ENCODE peak calls at places on chromosomes 16 and 17, in five cellular contexts. S is mesenchymal stem cell, E is OCI-LY7, T is left ventricle myocardium inferior, J is heart left ventricle. N is an unnamed sample. For H3K36me3 and H3K9me3, the result is how much of the 10 kb centered on the place peaks cover.

GRCh38 chr17:40022961-40023541 is 7.8 kb downstream of the CSF3 start:
- DNase-seq in S (no peak), E (no peak), J (no peak), T (no peak), N (no peak)

GRCh38 chr16:711548-712320 is 3.2 kb upstream of the METRN start:
- DNase-seq in J (peak), T (peak), S (peak), E (peak), N (peak)

GRCh38 chr17:56831364-56832095 is 2.2 kb downstream of the C17orf67 start:
- DNase-seq in E (no peak), J (no peak), T (no peak), S (no peak), N (no peak)

GRCh38 chr17:41406205-41406604 is 8.8 kb upstream of the KRT31 start:
- DNase-seq in T (no peak), J (no peak), S (no peak), E (no peak), N (no peak)

GRCh38 chr17:62051053-62051452 is 14.0 kb downstream of the MED13 start:
- DNase-seq in T (no peak), J (no peak), E (no peak), S (no peak), N (no peak)

GRCh38 chr16:30853758-30854157 is 40.1 kb downstream of the BCL7C start:
- DNase-seq in J (no peak), E (no peak), T (no peak), S (no peak), N (no peak)

GRCh38 chr16:4347010-4347409 is 4.1 kb downstream of the PAM16 start:
- DNase-seq in S (peak), J (no peak), T (no peak), E (no peak), N (no peak)

GRCh38 chr17:48215583-48216139 is 108.1 kb downstream of the SNX11 start:
- DNase-seq in T (no peak), S (peak), J (no peak), E (no peak), N (peak)

GRCh38 chr16:28990375-28991040 is 5.7 kb downstream of the LAT start:
- DNase-seq in T (no peak), S (no peak), E (no peak), J (no peak), N (no peak)

GRCh38 chr17:81563861-81564586 is 11.9 kb upstream of the FAAP100 start:
- DNase-seq in J (no peak), T (no peak), E (no peak), S (peak), N (no peak)

GRCh38 chr17:8053600-8053999 is 14.7 kb downstream of the ALOX15B start:
- DNase-seq in S (no peak), J (no peak), T (no peak), E (no peak), N (no peak)

GRCh38 chr17:31493656-31494155 is 102.2 kb downstream of the RAB11FIP4 start:
- DNase-seq in J (no peak), S (no peak), E (no peak), T (no peak), N (no peak)

GRCh38 chr17:67666710-67667109 is 51.0 kb upstream of the NOL11 start:
- DNase-seq in J (no peak), S (no peak), E (no peak), T (no peak), N (no peak)

GRCh38 chr17:732788-733720 is 658 bp downstream of the TLCD3A start:
- DNase-seq in S (peak), T (peak), J (no peak), E (peak), N (peak)

GRCh38 chr17:45782889-45783592 is 1.1 kb upstream of the CRHR1 start:
- DNase-seq in E (no peak), T (no peak), J (no peak), S (peak), N (peak)

GRCh38 chr17:82582208-82582607 is 62.7 kb downstream of the FOXK2 start:
- DNase-seq in E (no peak), S (no peak), T (no peak), J (no peak), N (no peak)

GRCh38 chr16:50251375-50252081 is 14.8 kb upstream of the ADCY7 start:
- DNase-seq in S (peak), J (no peak), E (no peak), T (no peak), N (peak)

GRCh38 chr16:70470141-70470926 is 15.9 kb downstream of the FCSK start:
- DNase-seq in J (no peak), S (no peak), E (no peak), T (no peak), N (no peak)

GRCh38 chr16:55236655-55237054 is 87.3 kb upstream of the IRX6 start:
- DNase-seq in S (no peak), E (no peak), T (no peak), J (no peak), N (no peak)

GRCh38 chr16:55294947-55295346 is 29.1 kb upstream of the IRX6 start:
- DNase-seq in E (no peak), T (no peak), J (no peak), S (no peak), N (peak)

GRCh38 chr16:48067388-48067787 is 88.4 kb downstream of the ABCC12 start:
- DNase-seq in S (no peak), E (no peak), T (no peak), J (no peak), N (no peak)

GRCh38 chr16:75250089-75250808 is 1.2 kb downstream of the BCAR1 start:
- DNase-seq in E (no peak), T (peak), J (no peak), S (peak), N (no peak)

GRCh38 chr16:51440096-51440495 is 289.0 kb upstream of the SALL1 start:
- DNase-seq in S (no peak), E (no peak), J (no peak), T (no peak), N (no peak)

GRCh38 chr17:74374786-74375185 is 7.5 kb downstream of the GPR142 start:
- DNase-seq in E (no peak), T (no peak), J (no peak), S (no peak), N (no peak)

GRCh38 chr16:86865866-86866675 is 287.7 kb downstream of the FOXL1 start:
- DNase-seq in J (peak), T (peak), S (peak), E (no peak), N (peak)

GRCh38 chr16:9135797-9136196 is 44.4 kb downstream of the HAPSTR1 start:
- DNase-seq in J (no peak), T (no peak), E (peak), S (no peak), N (no peak)

GRCh38 chr16:27127293-27127692 is 60.6 kb downstream of the C16orf82 start:
- DNase-seq in S (peak), E (no peak), T (no peak), J (no peak), N (peak)

GRCh38 chr17:16044484-16044883 is 44.9 kb downstream of the TTC19 start:
- DNase-seq in E (no peak), J (no peak), S (no peak), T (no peak), N (no peak)

GRCh38 chr17:16052486-16052885 is 52.9 kb downstream of the TTC19 start:
- DNase-seq in J (no peak), E (no peak), T (no peak), S (no peak), N (no peak)

GRCh38 chr17:16046966-16047365 is 47.3 kb downstream of the TTC19 start:
- DNase-seq in J (no peak), T (no peak), S (no peak), E (no peak), N (no peak)

GRCh38 chr17:16050844-16051243 is 51.2 kb downstream of the TTC19 start:
- DNase-seq in T (no peak), E (no peak), J (no peak), S (no peak), N (no peak)

GRCh38 chr17:16048797-16049449 is 49.3 kb downstream of the TTC19 start:
- DNase-seq in S (no peak), E (no peak), T (no peak), J (no peak), N (no peak)
- H3K36me3 ChIP-seq in S (half or more), E (half or more), T (half or more), J (under half), N (under half)

DNA sequence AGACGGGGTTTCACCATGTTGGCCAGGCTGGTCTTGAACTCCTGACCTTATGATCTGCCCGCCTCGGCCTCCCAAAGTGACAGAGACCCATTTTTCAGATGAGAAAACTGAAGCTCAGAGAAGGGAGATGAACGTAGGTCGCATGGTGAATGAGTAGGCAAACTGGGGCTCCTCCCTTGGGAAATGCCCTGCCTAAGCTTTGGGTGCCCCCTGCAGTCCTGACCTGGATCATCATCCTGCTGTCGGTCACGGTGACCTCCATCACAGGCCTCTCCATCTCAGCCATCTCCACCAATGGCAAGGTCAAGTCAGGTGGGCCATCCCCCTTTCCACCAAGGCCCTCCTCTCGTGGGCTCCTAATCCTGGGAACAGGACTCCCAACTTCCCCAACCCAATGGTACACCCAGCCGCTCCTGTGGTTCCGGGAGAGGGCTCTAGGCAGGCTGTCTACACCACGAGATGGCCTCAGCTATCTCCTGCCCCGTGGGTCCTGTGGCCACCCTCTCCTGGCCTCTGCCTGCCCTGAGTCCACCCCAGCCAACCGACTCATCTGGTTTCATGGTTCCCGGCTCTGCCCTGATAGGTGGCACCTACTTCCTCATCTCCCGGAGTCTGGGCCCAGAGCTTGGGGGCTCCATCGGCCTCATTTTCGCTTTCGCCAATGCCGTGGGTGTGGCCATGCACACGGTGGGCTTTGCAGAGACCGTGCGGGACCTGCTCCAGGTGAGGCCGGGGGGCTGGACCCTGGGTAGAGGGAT is 4.7 kb downstream of the SLC12A3 start:
- DNase-seq in J (no peak), S (peak), E (peak), T (no peak), N (peak)
- H3K4me3 ChIP-seq in J (no peak), S (no peak), E (peak), T (no peak), N (no peak)

GRCh38 chr16:35750157-35750689 is 2290.8 kb downstream of the TP53TG3F start:
- DNase-seq in S (no peak), T (no peak), J (no peak), E (no peak), N (no peak)

GRCh38 chr16:35752012-35752772 is 2292.8 kb downstream of the TP53TG3F start:
- DNase-seq in T (no peak), S (no peak), J (no peak), E (no peak), N (no peak)

GRCh38 chr16:35749253-35750141 is 2290.1 kb downstream of the TP53TG3F start:
- DNase-seq in T (no peak), E (no peak), J (no peak), S (no peak), N (no peak)

GRCh38 chr16:35751191-35751941 is 2292.0 kb downstream of the TP53TG3F start:
- DNase-seq in E (no peak), J (no peak), S (no peak), T (no peak), N (no peak)

GRCh38 chr16:35750701-35751104 is 2291.3 kb downstream of the TP53TG3F start:
- DNase-seq in T (no peak), E (no peak), S (no peak), J (no peak), N (no peak)
- H3K9me3 ChIP-seq in T (under half), E (under half), S (under half), J (under half), N (under half)

GRCh38 chr17:10698116-10698818 is 873 bp downstream of the ADPRM start:
- DNase-seq in E (peak), S (peak), J (no peak), T (no peak), N (no peak)
- H3K36me3 ChIP-seq in E (under half), S (under half), J (under half), T (under half), N (under half)

GRCh38 chr17:28878158-28878910 is 19.2 kb downstream of the FLOT2 start:
- DNase-seq in E (no peak), S (no peak), J (no peak), T (no peak), N (no peak)

GRCh38 chr17:28881533-28882056 is 15.9 kb downstream of the FLOT2 start:
- DNase-seq in T (no peak), E (no peak), S (no peak), J (no peak), N (no peak)

GRCh38 chr17:28880572-28880945 is 17.0 kb downstream of the FLOT2 start:
- DNase-seq in T (no peak), S (no peak), E (no peak), J (no peak), N (no peak)

GRCh38 chr17:28878981-28879380 is 18.6 kb downstream of the FLOT2 start:
- DNase-seq in E (peak), S (peak), J (no peak), T (no peak), N (peak)

DNA sequence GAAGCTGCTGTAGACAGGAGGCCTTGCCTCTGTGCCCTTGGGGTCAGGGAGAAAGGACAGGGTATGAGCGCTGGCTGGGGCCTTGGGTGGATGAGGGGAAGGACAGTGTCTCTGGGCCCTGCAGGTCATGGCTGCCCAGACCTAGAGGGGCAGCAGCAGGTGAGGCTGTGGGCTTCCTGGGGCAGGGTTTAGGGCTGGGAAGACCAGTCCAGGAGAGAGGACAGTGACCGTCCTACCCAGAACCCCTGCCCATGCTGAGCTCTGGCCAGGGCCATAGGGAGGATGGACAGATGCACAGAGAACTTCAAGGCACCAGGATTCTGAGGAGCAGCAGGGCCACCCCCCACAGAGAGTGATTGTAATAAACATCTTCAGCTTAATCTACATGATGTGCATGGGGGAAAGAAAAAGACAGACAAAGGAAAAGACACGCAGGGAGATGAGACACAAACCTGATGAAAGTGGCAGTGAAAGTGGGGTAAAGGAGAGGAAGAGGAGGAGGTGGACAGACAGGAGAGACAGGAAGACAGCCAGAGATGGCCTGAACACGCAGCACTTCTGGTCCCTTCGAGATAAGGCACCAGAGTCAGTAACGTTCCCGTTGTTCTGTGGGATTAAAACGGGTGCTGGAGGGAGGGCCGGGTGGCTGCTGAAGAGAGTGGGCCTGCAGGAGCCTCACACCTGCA is 17.5 kb downstream of the FLOT2 start:
- DNase-seq in T (no peak), E (no peak), S (no peak), J (no peak), N (no peak)
- H3K4me3 ChIP-seq in T (no peak), E (no peak), S (no peak), J (no peak), N (no peak)

GRCh38 chr16:35147556-35148504 is 1688.4 kb downstream of the TP53TG3F start:
- DNase-seq in T (no peak), S (no peak), J (peak), E (no peak), N (no peak)

GRCh38 chr16:35148748-35149147 is 1689.3 kb downstream of the TP53TG3F start:
- DNase-seq in S (no peak), E (no peak), J (no peak), T (no peak), N (no peak)

GRCh38 chr16:35150805-35151312 is 1691.4 kb downstream of the TP53TG3F start:
- DNase-seq in T (no peak), J (no peak), S (no peak), E (no peak), N (no peak)

GRCh38 chr16:35152067-35152627 is 1692.7 kb downstream of the TP53TG3F start:
- DNase-seq in E (no peak), S (no peak), T (no peak), J (no peak), N (no peak)

GRCh38 chr16:35149550-35149949 is 1690.1 kb downstream of the TP53TG3F start:
- DNase-seq in T (no peak), E (no peak), J (no peak), S (no peak), N (no peak)
- H3K9me3 ChIP-seq in T (under half), E (under half), J (under half), S (under half), N (under half)

DNA sequence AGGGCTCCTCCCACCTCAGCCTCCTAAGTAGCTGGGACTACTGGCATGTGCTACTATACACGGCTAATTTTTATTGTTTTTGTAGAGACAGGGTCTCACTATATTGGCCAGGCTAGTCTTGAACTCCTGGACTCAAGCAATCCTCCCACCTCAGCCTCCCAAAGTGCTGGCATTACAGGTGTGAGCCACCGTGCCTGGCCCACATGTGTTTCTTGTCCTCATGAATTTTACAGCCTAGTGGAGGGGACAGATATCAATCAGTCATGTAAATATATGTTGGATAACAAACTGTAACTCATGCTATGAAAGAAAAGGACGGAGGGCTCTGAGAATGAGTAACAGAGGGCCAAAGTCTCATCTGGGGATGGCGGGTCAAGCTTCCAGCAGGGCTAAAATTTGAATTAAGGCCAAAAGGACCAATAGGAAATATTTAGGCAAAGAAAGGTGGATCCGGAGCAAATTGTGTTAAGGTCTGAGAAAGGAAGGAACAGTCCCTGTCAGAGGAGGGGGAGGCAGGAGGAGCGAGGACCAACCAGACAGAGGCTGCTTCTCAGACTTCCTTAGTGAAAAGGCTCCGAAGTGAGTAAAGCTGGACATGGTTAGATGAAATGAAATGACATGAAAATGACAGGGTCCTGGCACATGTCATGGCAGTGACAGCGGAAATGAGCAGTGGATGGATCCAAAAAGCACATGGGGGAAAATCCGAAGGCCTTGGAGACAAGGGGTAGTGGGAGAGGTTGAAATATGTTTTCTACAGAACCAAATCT is 3.8 kb downstream of the PDZD9 start:
- DNase-seq in J (no peak), E (no peak), T (no peak), S (no peak), N (no peak)
- H3K36me3 ChIP-seq in J (under half), E (under half), T (under half), S (under half), N (under half)

DNA sequence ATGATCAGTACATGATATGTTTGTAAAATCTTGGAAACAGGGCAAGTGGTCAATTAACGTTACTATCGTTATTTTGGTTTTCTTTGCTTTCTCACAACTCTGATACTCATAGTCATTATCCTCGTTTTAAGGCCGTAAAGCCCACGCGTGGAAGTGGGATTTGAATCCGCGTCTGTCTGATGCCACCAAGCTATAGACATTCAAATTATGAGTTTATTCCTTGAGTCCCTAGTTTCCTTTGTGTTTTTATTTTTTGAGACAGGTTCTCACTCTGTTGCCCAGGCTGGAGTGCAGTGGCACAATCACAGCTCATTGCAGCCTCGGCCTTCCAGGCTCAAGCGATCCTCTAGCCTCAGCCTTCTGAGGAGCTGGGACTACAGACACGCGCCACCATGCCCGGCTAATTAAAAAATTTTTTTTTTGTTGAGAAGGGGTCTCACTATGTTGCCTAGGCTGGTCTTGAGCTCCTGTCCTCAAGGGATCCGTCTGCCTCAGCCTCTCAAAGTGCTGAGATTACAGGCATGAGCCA is 1.0 kb downstream of the DCTN5 start:
- DNase-seq in E (no peak), J (no peak), T (no peak), S (peak), N (no peak)
- H3K4me3 ChIP-seq in E (peak), J (peak), T (peak), S (peak), N (peak)